ENCODE peak calls at places on chromosomes 6 and 20, in eight cellular contexts. H is globus pallidus; V is brain microvascular endothelial cell; I is effector CD8-positive, alpha-beta T cell; U is cortex of kidney; M is fibroblast of mammary gland; Y is AML-193; E is erythroblast. P is an unnamed sample.

GRCh38 chr20:52913650-52914387 is 58.3 kb upstream of the TSHZ2 start:
- DNase-seq in H (no peak), V (no peak), I (no peak), U (no peak), M (peak), Y (no peak), E (no peak), P (no peak)

GRCh38 chr20:20795119-20795518 is 82.7 kb upstream of the RALGAPA2 start:
- DNase-seq in H (no peak), V (no peak), I (no peak), U (no peak), M (no peak), Y (no peak), E (no peak), P (no peak)

GRCh38 chr6:166584046-166584679 is 2.3 kb downstream of the RAMACL start:
- DNase-seq in H (no peak), V (no peak), I (no peak), U (no peak), M (no peak), Y (no peak), E (no peak), P (no peak)

GRCh38 chr6:121993362-121993761 is 406.1 kb upstream of the HSF2 start:
- DNase-seq in H (no peak), V (no peak), I (no peak), U (no peak), M (no peak), Y (no peak), E (no peak), P (no peak)

GRCh38 chr6:111761783-111762312 is 111.4 kb downstream of the FYN start:
- DNase-seq in H (no peak), V (peak), I (peak), U (no peak), M (peak), Y (no peak), E (no peak), P (no peak)

GRCh38 chr20:2006452-2007381 is 12.9 kb upstream of the PDYN start:
- DNase-seq in H (peak), V (peak), I (no peak), U (no peak), M (peak), Y (peak), E (peak), P (peak)

GRCh38 chr6:160141001-160141726 is 19.5 kb downstream of the SLC22A1 start:
- DNase-seq in H (no peak), V (peak), I (no peak), U (no peak), M (peak), Y (no peak), E (no peak), P (no peak)

GRCh38 chr6:93418113-93418447 is 1.3 kb downstream of the EPHA7 start:
- DNase-seq in H (no peak), V (no peak), I (no peak), U (no peak), M (no peak), Y (no peak), E (no peak), P (no peak)

GRCh38 chr6:147869223-147869600 is 360.7 kb downstream of the SAMD5 start:
- DNase-seq in H (no peak), V (no peak), I (no peak), U (no peak), M (no peak), Y (no peak), E (no peak), P (no peak)

GRCh38 chr6:167154895-167155294 is 2.9 kb downstream of the GPR31 start:
- DNase-seq in H (no peak), V (no peak), I (no peak), U (no peak), M (no peak), Y (no peak), E (no peak), P (no peak)